ENCODE peak calls at places on chromosomes 1 and 21, in five cellular contexts. R, G, S, L and T are unnamed samples.

GRCh38 chr1:153384996-153385580 is 5.8 kb downstream of the S100A8 start:
- DNase-seq in S (no peak), R (no peak), G (no peak), L (no peak), T (no peak)

GRCh38 chr1:9615316-9616063 is 26.8 kb downstream of the TMEM201 start:
- DNase-seq in G (peak), S (no peak), L (peak), R (peak), T (peak)

GRCh38 chr1:204514841-204515240 is 1.4 kb upstream of the MDM4 start:
- DNase-seq in R (no peak), S (no peak), G (no peak), L (no peak), T (no peak)

GRCh38 chr1:98386675-98387440 is 274.7 kb upstream of the SNX7 start:
- DNase-seq in L (no peak), R (no peak), G (no peak), S (no peak), T (no peak)

GRCh38 chr1:93605812-93606512 is 75.7 kb downstream of the BCAR3 start:
- DNase-seq in L (no peak), R (peak), S (no peak), G (no peak), T (no peak)

GRCh38 chr1:18299441-18300338 is 181.0 kb upstream of the KLHDC7A start:
- DNase-seq in G (no peak), L (peak), S (no peak), R (peak), T (peak)

GRCh38 chr21:25988738-25989137 is 181.8 kb downstream of the APP start:
- DNase-seq in R (no peak), G (no peak), S (no peak), L (no peak), T (no peak)

GRCh38 chr1:241715956-241716355 is 63.9 kb downstream of the WDR64 start:
- DNase-seq in S (no peak), L (no peak), G (no peak), R (peak), T (no peak)

GRCh38 chr1:107877092-107877491 is 87.9 kb downstream of the VAV3 start:
- DNase-seq in R (peak), S (no peak), G (no peak), L (no peak), T (no peak)

GRCh38 chr1:14810631-14811325 is 212.3 kb downstream of the KAZN start:
- DNase-seq in R (peak), S (no peak), L (no peak), G (no peak), T (no peak)

GRCh38 chr1:19758227-19758830 is 41.4 kb downstream of the TMCO4 start:
- DNase-seq in S (no peak), R (peak), G (no peak), L (peak), T (no peak)

GRCh38 chr1:172717722-172718455 is 59.0 kb downstream of the FASLG start:
- DNase-seq in S (no peak), L (no peak), G (no peak), R (peak), T (no peak)

GRCh38 chr1:207825296-207825695 is 73.4 kb downstream of the CD46 start:
- DNase-seq in L (no peak), G (no peak), S (no peak), R (no peak), T (no peak)

GRCh38 chr1:32339363-32339978 is 3.4 kb upstream of the MARCKSL1 start:
- DNase-seq in L (no peak), S (no peak), R (peak), G (peak), T (no peak)

GRCh38 chr1:26694597-26695416 is 1.0 kb upstream of the ARID1A start:
- DNase-seq in S (no peak), L (peak), G (no peak), R (no peak), T (no peak)

GRCh38 chr1:49050041-49050440 is 273.4 kb upstream of the BEND5 start:
- DNase-seq in G (no peak), L (no peak), S (no peak), R (no peak), T (no peak)

GRCh38 chr1:6872573-6873261 is 87.5 kb downstream of the CAMTA1 start:
- DNase-seq in L (no peak), R (no peak), S (no peak), G (no peak), T (no peak)

GRCh38 chr1:64669098-64669675 is 75.7 kb upstream of the RAVER2 start:
- DNase-seq in S (no peak), R (no peak), L (no peak), G (no peak), T (no peak)

GRCh38 chr1:201144701-201145100 is 9.6 kb downstream of the TMEM9 start:
- DNase-seq in S (no peak), R (no peak), G (no peak), L (no peak), T (no peak)

GRCh38 chr1:211480941-211481545 is 10.9 kb downstream of the RD3 start:
- DNase-seq in S (no peak), G (no peak), L (no peak), R (no peak), T (no peak)

GRCh38 chr1:214027498-214027897 is 39.7 kb downstream of the PROX1 start:
- DNase-seq in L (no peak), R (no peak), G (no peak), S (no peak), T (no peak)

GRCh38 chr1:48048980-48049379 is 51.8 kb upstream of the TRABD2B start:
- DNase-seq in G (no peak), R (no peak), S (no peak), L (no peak), T (no peak)

GRCh38 chr1:67336157-67336556 is 28.5 kb downstream of the IL12RB2 start:
- DNase-seq in G (no peak), L (no peak), S (no peak), R (no peak), T (no peak)

GRCh38 chr1:35726814-35727433 is 8.2 kb upstream of the C1orf216 start:
- DNase-seq in L (peak), R (peak), S (no peak), G (peak), T (peak)

GRCh38 chr1:223810586-223810985 is 35.2 kb downstream of the TP53BP2 start:
- DNase-seq in S (no peak), L (no peak), R (peak), G (no peak), T (no peak)

GRCh38 chr21:39867198-39867650 is at the start of gene PCP4:
- DNase-seq in R (peak), L (peak), G (no peak), S (peak), T (no peak)

GRCh38 chr1:45507893-45508292 is 7.8 kb downstream of the MMACHC start:
- DNase-seq in G (no peak), L (no peak), R (no peak), S (no peak), T (no peak)

GRCh38 chr21:43304206-43304605 is 122.7 kb downstream of the SIK1 start:
- DNase-seq in G (no peak), R (no peak), S (no peak), L (no peak), T (no peak)

GRCh38 chr1:227427411-227427810 is 109.1 kb upstream of the CDC42BPA start:
- DNase-seq in L (no peak), S (no peak), R (no peak), G (no peak), T (no peak)